ENCODE peak calls at places on chromosome 9, in six cellular contexts. One of them, this sample, is unnamed.

GRCh38 chr9:72883867-72884266 is 69.0 kb downstream of the ALDH1A1 start:
- DNase-seq in AG04450: no peak
- DNase-seq in tibial artery: no peak
- DNase-seq in CD8-positive, alpha-beta T cell: no peak
- DNase-seq in MCF 10A: no peak
- DNase-seq in fibroblast of the aortic adventitia: no peak
- DNase-seq in this sample: no peak

GRCh38 chr9:131650254-131650653 is 89.6 kb downstream of the RAPGEF1 start:
- DNase-seq in AG04450: no peak
- DNase-seq in tibial artery: peak; percentile 84
- DNase-seq in CD8-positive, alpha-beta T cell: no peak
- DNase-seq in MCF 10A: peak; percentile 83
- DNase-seq in fibroblast of the aortic adventitia: peak; percentile 83
- DNase-seq in this sample: peak; percentile 87

GRCh38 chr9:89116064-89116817 is 62.4 kb downstream of the SHC3 start:
- DNase-seq in AG04450: peak; percentile 51
- DNase-seq in tibial artery: no peak
- DNase-seq in CD8-positive, alpha-beta T cell: no peak
- DNase-seq in MCF 10A: peak; percentile 63
- DNase-seq in fibroblast of the aortic adventitia: peak; percentile 54
- DNase-seq in this sample: no peak

GRCh38 chr9:129701549-129701948 is 36.1 kb downstream of the PRRX2 start:
- DNase-seq in AG04450: no peak
- DNase-seq in tibial artery: no peak
- DNase-seq in CD8-positive, alpha-beta T cell: no peak
- DNase-seq in MCF 10A: no peak
- DNase-seq in fibroblast of the aortic adventitia: no peak
- DNase-seq in this sample: no peak

GRCh38 chr9:120363697-120364096 is 216.3 kb downstream of the CDK5RAP2 start:
- DNase-seq in AG04450: no peak
- DNase-seq in tibial artery: no peak
- DNase-seq in CD8-positive, alpha-beta T cell: no peak
- DNase-seq in MCF 10A: no peak
- DNase-seq in fibroblast of the aortic adventitia: no peak
- DNase-seq in this sample: no peak

GRCh38 chr9:129402931-129403742 is 217.8 kb downstream of the C9orf50 start:
- DNase-seq in AG04450: no peak
- DNase-seq in tibial artery: no peak
- DNase-seq in CD8-positive, alpha-beta T cell: no peak
- DNase-seq in MCF 10A: no peak
- DNase-seq in fibroblast of the aortic adventitia: no peak
- DNase-seq in this sample: no peak

GRCh38 chr9:107847977-107848376 is 358.4 kb upstream of the KLF4 start:
- DNase-seq in AG04450: no peak
- DNase-seq in tibial artery: no peak
- DNase-seq in CD8-positive, alpha-beta T cell: no peak
- DNase-seq in MCF 10A: peak; percentile 17
- DNase-seq in fibroblast of the aortic adventitia: peak; percentile 78
- DNase-seq in this sample: no peak

GRCh38 chr9:15543033-15543791 is 9.6 kb upstream of the CCDC171 start:
- DNase-seq in AG04450: no peak
- DNase-seq in tibial artery: no peak
- DNase-seq in CD8-positive, alpha-beta T cell: no peak
- DNase-seq in MCF 10A: peak; percentile 37
- DNase-seq in fibroblast of the aortic adventitia: no peak
- DNase-seq in this sample: peak; percentile 57

GRCh38 chr9:30575691-30576090 is 1808.8 kb upstream of the ACO1 start:
- DNase-seq in AG04450: no peak
- DNase-seq in tibial artery: no peak
- DNase-seq in CD8-positive, alpha-beta T cell: no peak
- DNase-seq in MCF 10A: no peak
- DNase-seq in fibroblast of the aortic adventitia: no peak
- DNase-seq in this sample: no peak

GRCh38 chr9:120478208-120478607 is 101.8 kb downstream of the CDK5RAP2 start:
- DNase-seq in AG04450: no peak
- DNase-seq in tibial artery: no peak
- DNase-seq in CD8-positive, alpha-beta T cell: no peak
- DNase-seq in MCF 10A: peak; percentile 78
- DNase-seq in fibroblast of the aortic adventitia: peak; percentile 29
- DNase-seq in this sample: no peak

GRCh38 chr9:136141716-136142415 is 23.2 kb upstream of the TMEM250 start:
- DNase-seq in AG04450: no peak
- DNase-seq in tibial artery: no peak
- DNase-seq in CD8-positive, alpha-beta T cell: no peak
- DNase-seq in MCF 10A: no peak
- DNase-seq in fibroblast of the aortic adventitia: no peak
- DNase-seq in this sample: no peak

GRCh38 chr9:115161431-115161830 is 43.5 kb upstream of the TNC start:
- DNase-seq in AG04450: no peak
- DNase-seq in tibial artery: no peak
- DNase-seq in CD8-positive, alpha-beta T cell: no peak
- DNase-seq in MCF 10A: no peak
- DNase-seq in fibroblast of the aortic adventitia: no peak
- DNase-seq in this sample: no peak

DNA sequence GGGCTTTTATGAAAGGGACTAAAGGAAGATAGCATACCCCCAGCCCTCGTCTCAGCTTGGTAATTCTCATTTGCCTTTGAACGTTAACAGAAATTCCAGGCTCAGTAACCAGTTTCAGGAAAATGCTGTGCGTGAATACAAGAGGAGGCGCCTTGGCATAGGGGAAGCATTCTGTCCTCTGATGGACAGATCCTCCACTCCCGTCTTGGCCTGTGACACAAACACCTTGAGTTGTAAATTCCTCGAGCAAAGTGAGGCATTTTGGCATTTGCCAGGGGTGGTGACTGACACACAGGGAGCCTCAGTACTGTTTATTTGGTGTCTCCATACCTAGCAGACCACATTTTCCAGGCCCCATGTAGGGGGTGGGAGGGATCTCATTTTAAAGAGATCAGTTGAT is 44.8 kb downstream of the APTX start:
- DNase-seq in AG04450: no peak
- DNase-seq in tibial artery: no peak
- DNase-seq in CD8-positive, alpha-beta T cell: no peak
- DNase-seq in MCF 10A: no peak
- DNase-seq in fibroblast of the aortic adventitia: no peak
- DNase-seq in this sample: no peak
- TF ChIP-seq CTCF in AG04450: no peak
- TF ChIP-seq CTCF in tibial artery: no peak
- TF ChIP-seq CTCF in CD8-positive, alpha-beta T cell: no peak
- TF ChIP-seq CTCF in MCF 10A: no peak
- TF ChIP-seq CTCF in fibroblast of the aortic adventitia: no peak
- TF ChIP-seq CTCF in this sample: no peak

GRCh38 chr9:91162311-91162710 is 199.4 kb downstream of the AUH start:
- DNase-seq in AG04450: no peak
- DNase-seq in tibial artery: peak; percentile 28
- DNase-seq in CD8-positive, alpha-beta T cell: no peak
- DNase-seq in MCF 10A: peak; percentile 63
- DNase-seq in fibroblast of the aortic adventitia: no peak
- DNase-seq in this sample: peak; percentile 86

GRCh38 chr9:91160181-91160580 is 201.5 kb downstream of the AUH start:
- DNase-seq in AG04450: no peak
- DNase-seq in tibial artery: no peak
- DNase-seq in CD8-positive, alpha-beta T cell: no peak
- DNase-seq in MCF 10A: no peak
- DNase-seq in fibroblast of the aortic adventitia: no peak
- DNase-seq in this sample: no peak

GRCh38 chr9:91160599-91161464 is 200.9 kb downstream of the AUH start:
- DNase-seq in AG04450: no peak
- DNase-seq in tibial artery: no peak
- DNase-seq in CD8-positive, alpha-beta T cell: no peak
- DNase-seq in MCF 10A: no peak
- DNase-seq in fibroblast of the aortic adventitia: no peak
- DNase-seq in this sample: no peak

GRCh38 chr9:91162784-91163440 is 198.8 kb downstream of the AUH start:
- DNase-seq in AG04450: no peak
- DNase-seq in tibial artery: peak; percentile 69
- DNase-seq in CD8-positive, alpha-beta T cell: no peak
- DNase-seq in MCF 10A: no peak
- DNase-seq in fibroblast of the aortic adventitia: no peak
- DNase-seq in this sample: peak; percentile 79

GRCh38 chr9:91161465-91162275 is 200.0 kb downstream of the AUH start:
- DNase-seq in AG04450: no peak
- DNase-seq in tibial artery: no peak
- DNase-seq in CD8-positive, alpha-beta T cell: no peak
- DNase-seq in MCF 10A: no peak
- DNase-seq in fibroblast of the aortic adventitia: no peak
- DNase-seq in this sample: no peak
- TF ChIP-seq CTCF in AG04450: no peak
- TF ChIP-seq CTCF in tibial artery: no peak
- TF ChIP-seq CTCF in CD8-positive, alpha-beta T cell: no peak
- TF ChIP-seq CTCF in MCF 10A: no peak
- TF ChIP-seq CTCF in fibroblast of the aortic adventitia: no peak
- TF ChIP-seq CTCF in this sample: no peak

DNA sequence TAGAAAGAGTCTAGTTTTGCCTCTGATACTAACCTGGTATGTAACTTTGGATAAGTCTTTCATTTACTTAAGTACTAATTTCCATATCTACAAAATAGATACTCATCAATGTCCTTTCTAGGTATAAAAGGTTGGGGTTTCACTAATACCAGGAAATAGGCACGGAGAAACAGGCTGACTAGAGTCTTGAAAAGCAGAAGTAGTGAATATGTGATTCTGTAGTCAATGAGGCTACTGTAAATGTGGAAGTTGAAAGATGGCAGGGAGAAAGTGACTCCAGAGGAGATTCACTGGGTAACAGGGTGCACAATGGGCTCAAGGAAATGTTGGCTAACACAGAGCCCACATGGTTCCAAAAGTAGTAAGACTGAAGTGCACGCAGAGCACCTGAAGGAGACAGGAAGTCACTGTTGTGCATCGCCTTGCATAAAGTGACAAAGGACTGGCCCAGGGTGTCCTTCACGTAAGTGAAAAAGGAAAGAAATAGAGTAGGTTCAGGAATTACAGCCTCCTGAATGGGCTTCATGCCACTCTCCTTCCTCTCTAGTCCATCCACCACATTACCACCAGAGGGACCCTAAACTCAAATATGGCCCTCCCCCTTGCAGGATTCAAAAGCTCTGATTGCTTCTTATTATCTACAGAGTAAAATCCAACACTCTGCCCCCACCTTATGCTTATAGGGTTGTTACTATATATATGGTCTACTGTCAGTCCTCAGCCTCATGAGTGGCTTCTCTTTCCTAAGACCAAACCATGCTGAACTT is 288.0 kb upstream of the SMARCA2 start:
- DNase-seq in AG04450: no peak
- DNase-seq in tibial artery: no peak
- DNase-seq in CD8-positive, alpha-beta T cell: no peak
- DNase-seq in MCF 10A: peak; percentile 5
- DNase-seq in fibroblast of the aortic adventitia: no peak
- DNase-seq in this sample: no peak
- TF ChIP-seq CTCF in AG04450: no peak
- TF ChIP-seq CTCF in tibial artery: no peak
- TF ChIP-seq CTCF in CD8-positive, alpha-beta T cell: peak; percentile 20
- TF ChIP-seq CTCF in MCF 10A: peak; percentile 7
- TF ChIP-seq CTCF in fibroblast of the aortic adventitia: no peak
- TF ChIP-seq CTCF in this sample: no peak

GRCh38 chr9:118331622-118332045 is 627.4 kb downstream of the TLR4 start:
- DNase-seq in AG04450: no peak
- DNase-seq in tibial artery: no peak
- DNase-seq in CD8-positive, alpha-beta T cell: no peak
- DNase-seq in MCF 10A: peak; percentile 92
- DNase-seq in fibroblast of the aortic adventitia: peak; percentile 48
- DNase-seq in this sample: no peak
- TF ChIP-seq CTCF in AG04450: no peak
- TF ChIP-seq CTCF in tibial artery: no peak
- TF ChIP-seq CTCF in CD8-positive, alpha-beta T cell: no peak
- TF ChIP-seq CTCF in MCF 10A: no peak
- TF ChIP-seq CTCF in fibroblast of the aortic adventitia: no peak
- TF ChIP-seq CTCF in this sample: no peak

DNA sequence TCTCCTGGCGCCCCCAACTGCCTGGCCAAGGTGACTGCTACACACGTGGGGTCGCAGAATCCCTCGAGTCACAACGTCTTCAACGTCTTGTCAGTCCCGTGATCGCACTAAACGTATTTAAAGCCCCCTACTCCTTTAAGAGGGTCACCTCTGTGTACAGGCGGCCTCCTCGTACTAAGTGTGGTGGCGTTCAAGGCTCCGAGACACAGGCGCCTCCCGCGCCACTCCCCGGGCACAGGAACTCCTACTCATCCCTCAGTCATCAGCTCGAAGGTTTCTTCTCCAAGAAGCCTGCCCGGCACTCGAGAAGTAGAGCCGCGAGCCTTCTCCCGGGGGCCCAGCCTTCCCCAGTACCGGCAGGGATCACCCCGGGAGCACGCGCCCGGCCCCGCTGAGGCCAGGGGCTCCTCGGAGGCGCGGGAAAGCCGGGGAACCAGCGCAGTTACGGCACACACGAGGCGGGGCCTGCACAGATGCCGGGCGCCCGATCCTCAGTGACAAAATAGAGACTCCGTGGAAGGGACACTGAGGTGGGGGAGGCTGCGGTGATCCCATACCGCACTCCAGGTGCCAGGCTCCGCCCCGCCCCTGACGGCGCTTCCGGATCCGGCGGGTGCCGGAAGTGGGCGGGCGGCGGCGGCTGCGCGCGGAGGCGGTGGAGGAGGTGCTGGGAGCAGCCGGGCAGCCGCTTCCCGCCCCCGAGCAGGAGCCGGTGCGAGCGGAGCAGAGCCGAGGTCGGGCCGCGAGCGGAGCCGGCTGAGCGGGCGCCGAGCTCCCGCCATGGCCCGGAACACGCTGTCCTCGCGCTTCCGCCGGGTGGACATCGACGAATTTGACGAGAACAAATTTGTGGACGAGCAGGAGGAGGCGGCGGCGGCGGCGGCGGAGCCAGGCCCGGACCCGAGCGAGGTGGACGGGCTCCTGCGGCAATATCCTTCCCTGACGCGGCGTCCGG is 6.9 kb downstream of the ARPC5L start:
- DNase-seq in AG04450: peak; percentile 16
- DNase-seq in tibial artery: peak; percentile 91
- DNase-seq in CD8-positive, alpha-beta T cell: peak; percentile 82
- DNase-seq in MCF 10A: peak; percentile 86
- DNase-seq in fibroblast of the aortic adventitia: peak; percentile 59
- DNase-seq in this sample: peak; percentile 77
- TF ChIP-seq CTCF in AG04450: peak; percentile 24
- TF ChIP-seq CTCF in tibial artery: no peak
- TF ChIP-seq CTCF in CD8-positive, alpha-beta T cell: no peak
- TF ChIP-seq CTCF in MCF 10A: no peak
- TF ChIP-seq CTCF in fibroblast of the aortic adventitia: no peak
- TF ChIP-seq CTCF in this sample: no peak

GRCh38 chr9:21413089-21414023 is 4.4 kb downstream of the IFNA8 start:
- DNase-seq in AG04450: no peak
- DNase-seq in tibial artery: no peak
- DNase-seq in CD8-positive, alpha-beta T cell: no peak
- DNase-seq in MCF 10A: peak; percentile 2
- DNase-seq in fibroblast of the aortic adventitia: no peak
- DNase-seq in this sample: no peak
- TF ChIP-seq CTCF in AG04450: peak; percentile 35
- TF ChIP-seq CTCF in tibial artery: no peak
- TF ChIP-seq CTCF in CD8-positive, alpha-beta T cell: no peak
- TF ChIP-seq CTCF in MCF 10A: no peak
- TF ChIP-seq CTCF in fibroblast of the aortic adventitia: peak; percentile 24
- TF ChIP-seq CTCF in this sample: peak; percentile 19

This sample was measured in CD14-positive monocyte.